ENCODE peak calls at places on chromosome 2, in eight cellular contexts. N is occipital lobe; C is T-cell; T is cerebellar cortex; S is breast epithelium; F is RPMI8226; V is stimulated activated CD4-positive, alpha-beta T cell treated with anti-CD3 and anti-CD28 coated beads, Interleukin-1b, Interleukin-23, amount 100 ng/mL, for 48 hours; W is Caki2. J is an unnamed sample.

GRCh38 chr2:191565647-191566198 is 112.2 kb upstream of the NABP1 start:
- DNase-seq in C (no peak), V (no peak), T (no peak), S (no peak), W (no peak), N (no peak), F (peak; percentile 16), J (no peak)

GRCh38 chr2:213726101-213726500 is 441.8 kb downstream of the SPAG16 start:
- DNase-seq in C (no peak), T (no peak), W (no peak), F (no peak), N (no peak), V (no peak), S (no peak), J (no peak)

GRCh38 chr2:204015118-204015842 is 78.7 kb downstream of the ICOS start:
- DNase-seq in S (no peak), V (peak; percentile 43), N (no peak), W (no peak), C (peak; percentile 12), F (no peak), T (no peak), J (no peak)

GRCh38 chr2:160254363-160254762 is 54.3 kb upstream of the ITGB6 start:
- DNase-seq in N (no peak), W (peak; percentile 67), T (no peak), S (no peak), C (no peak), F (no peak), V (no peak), J (no peak)

GRCh38 chr2:48694143-48694542 is 61.4 kb downstream of the LHCGR start:
- DNase-seq in C (no peak), T (no peak), F (no peak), V (no peak), W (no peak), N (no peak), S (no peak), J (no peak)

GRCh38 chr2:143392358-143392757 is 263.1 kb downstream of the ARHGAP15 start:
- DNase-seq in V (no peak), C (no peak), T (no peak), W (no peak), F (no peak), S (no peak), N (no peak), J (no peak)

GRCh38 chr2:241802421-241802749 is 6.6 kb upstream of the NEU4 start:
- DNase-seq in C (no peak), W (no peak), T (no peak), V (no peak), S (no peak), N (no peak), F (no peak), J (no peak)

GRCh38 chr2:42087857-42088195 is 40.0 kb downstream of the PKDCC start:
- DNase-seq in C (no peak), S (no peak), T (no peak), N (no peak), F (no peak), W (peak; percentile 52), V (no peak), J (no peak)

J was measured in anterior cingulate cortex.